ENCODE peak calls at places on chromosomes 16 and 17, in ten cellular contexts. H is lower leg skin, N is mammary epithelial cell, P is cardiac muscle cell, Q is SK-N-SH, R is uterus, O is tibial artery, V is ovary, L is heart right ventricle, A is spleen. U is an unnamed sample.

GRCh38 chr16:54591816-54592246 is 305.2 kb upstream of the IRX3 start:
- DNase-seq in H (no peak), Q (no peak), A (no peak), N (no peak), V (no peak), P (no peak), O (no peak), L (no peak), R (no peak), U (no peak)

GRCh38 chr17:45451131-45451530 is 18.5 kb upstream of the ARHGAP27 start:
- DNase-seq in N (no peak), O (no peak), A (peak), P (no peak), R (no peak), H (no peak), Q (peak), V (no peak), L (no peak), U (no peak)

GRCh38 chr16:50585331-50585776 is 37.2 kb downstream of the NKD1 start:
- DNase-seq in R (peak), Q (no peak), H (peak), A (no peak), V (peak), L (peak), N (no peak), O (peak), P (peak), U (no peak)

GRCh38 chr17:48472485-48473281 is 42.7 kb upstream of the SKAP1 start:
- DNase-seq in N (peak), V (no peak), P (peak), A (no peak), O (no peak), R (no peak), Q (no peak), L (no peak), H (no peak), U (no peak)

GRCh38 chr17:76740329-76741118 is 2.6 kb downstream of the MFSD11 start:
- DNase-seq in N (no peak), H (no peak), A (no peak), V (no peak), L (peak), O (no peak), Q (no peak), P (peak), R (no peak), U (peak)

GRCh38 chr17:6853764-6854442 is 22.4 kb upstream of the TEKT1 start:
- DNase-seq in R (no peak), Q (no peak), V (no peak), A (no peak), H (no peak), N (peak), P (no peak), L (no peak), O (no peak), U (no peak)

GRCh38 chr17:10875984-10876555 is 38.2 kb upstream of the PIRT start:
- DNase-seq in H (peak), N (peak), O (no peak), R (peak), P (peak), L (peak), A (no peak), Q (peak), V (peak), U (peak)

GRCh38 chr16:73047221-73047535 is 750 bp downstream of the ZFHX3 start:
- DNase-seq in R (no peak), O (no peak), N (no peak), P (peak), Q (no peak), V (no peak), A (no peak), L (no peak), H (no peak), U (peak)

GRCh38 chr17:82882715-82883446 is 43.1 kb upstream of the ZNF750 start:
- DNase-seq in V (no peak), L (no peak), O (no peak), A (peak), R (no peak), H (no peak), P (no peak), N (no peak), Q (no peak), U (no peak)

GRCh38 chr16:78227855-78228254 is 128.4 kb downstream of the WWOX start:
- DNase-seq in O (no peak), N (no peak), V (no peak), Q (peak), A (no peak), P (no peak), H (no peak), L (no peak), R (peak), U (no peak)

GRCh38 chr17:43829738-43830137 is 3.2 kb downstream of the MPP3 start:
- DNase-seq in Q (no peak), L (no peak), A (peak), P (no peak), N (no peak), R (no peak), V (no peak), O (no peak), H (no peak), U (no peak)

GRCh38 chr17:69761011-69761410 is 314.0 kb upstream of the KCNJ16 start:
- DNase-seq in P (no peak), H (no peak), Q (no peak), A (no peak), N (peak), L (no peak), O (no peak), R (no peak), V (no peak), U (no peak)

GRCh38 chr17:69913241-69914015 is 161.6 kb upstream of the KCNJ16 start:
- DNase-seq in N (no peak), R (no peak), H (no peak), L (no peak), Q (no peak), A (no peak), O (no peak), V (no peak), P (no peak), U (peak)

GRCh38 chr16:86775401-86775985 is 197.1 kb downstream of the FOXL1 start:
- DNase-seq in O (peak), A (no peak), R (no peak), L (no peak), N (no peak), V (no peak), P (no peak), H (no peak), Q (no peak), U (no peak)

GRCh38 chr16:17211797-17212196 is 259.0 kb downstream of the XYLT1 start:
- DNase-seq in O (no peak), R (no peak), P (no peak), Q (peak), A (no peak), N (no peak), L (no peak), H (no peak), V (no peak), U (no peak)

GRCh38 chr16:76518791-76519190 is 241.6 kb downstream of the CNTNAP4 start:
- DNase-seq in H (no peak), O (no peak), A (no peak), V (no peak), R (no peak), L (no peak), P (no peak), N (no peak), Q (no peak), U (no peak)

GRCh38 chr16:58197314-58198012 is 443 bp downstream of the CSNK2A2 start:
- DNase-seq in N (no peak), L (no peak), A (peak), H (no peak), O (no peak), Q (peak), V (peak), R (no peak), P (no peak), U (peak)

GRCh38 chr17:73792994-73793393 is 148.7 kb upstream of the SDK2 start:
- DNase-seq in A (no peak), Q (no peak), R (no peak), V (no peak), H (no peak), O (no peak), P (no peak), N (no peak), L (no peak), U (no peak)

GRCh38 chr17:66892286-66892685 is 57.4 kb downstream of the CACNG5 start:
- DNase-seq in A (no peak), V (no peak), H (no peak), P (peak), N (no peak), O (no peak), L (no peak), R (no peak), Q (no peak), U (no peak)

GRCh38 chr17:46818319-46818928 is at the start of gene WNT3:
- DNase-seq in H (peak), P (no peak), O (no peak), R (no peak), L (no peak), Q (peak), A (peak), V (no peak), N (no peak), U (peak)

GRCh38 chr17:78111727-78112507 is 16.6 kb downstream of the TMC6 start:
- DNase-seq in L (no peak), Q (no peak), V (peak), A (peak), N (no peak), R (peak), O (peak), P (no peak), H (no peak), U (no peak)

GRCh38 chr17:13078591-13078990 is 60.8 kb upstream of the ELAC2 start:
- DNase-seq in P (no peak), R (no peak), A (no peak), L (no peak), O (no peak), N (no peak), Q (no peak), H (no peak), V (no peak), U (no peak)

GRCh38 chr16:3751878-3752277 is 34.6 kb upstream of the TRAP1 start:
- DNase-seq in H (no peak), V (no peak), L (no peak), A (no peak), N (no peak), R (no peak), Q (no peak), P (no peak), O (peak), U (no peak)

GRCh38 chr17:83175551-83176271 is 96.3 kb downstream of the METRNL start:
- DNase-seq in P (no peak), N (no peak), R (no peak), A (no peak), L (no peak), Q (no peak), V (no peak), H (no peak), O (no peak), U (no peak)

GRCh38 chr17:78351449-78352006 is 8.3 kb downstream of the SOCS3 start:
- DNase-seq in V (peak), P (peak), L (peak), R (peak), H (peak), A (peak), N (peak), O (peak), Q (no peak), U (peak)

GRCh38 chr17:45270828-45271418 is 9.0 kb upstream of the SPATA32 start:
- DNase-seq in P (peak), V (no peak), Q (peak), A (peak), N (no peak), R (no peak), H (no peak), L (no peak), O (no peak), U (no peak)

GRCh38 chr17:16516594-16517018 is 24.6 kb upstream of the LRRC75A start:
- DNase-seq in P (peak), N (peak), Q (peak), H (no peak), R (peak), O (peak), L (peak), V (peak), A (no peak), U (peak)

GRCh38 chr16:89268987-89269735 is 51.7 kb downstream of the ZNF778 start:
- DNase-seq in V (peak), N (no peak), Q (no peak), O (peak), H (no peak), L (no peak), R (no peak), P (peak), A (no peak), U (peak)

GRCh38 chr16:65773319-65773874 is 593.1 kb upstream of the CDH5 start:
- DNase-seq in H (no peak), L (no peak), R (no peak), O (no peak), Q (no peak), P (no peak), A (no peak), N (no peak), V (no peak), U (no peak)

GRCh38 chr16:9042943-9043680 is 48.3 kb upstream of the HAPSTR1 start:
- DNase-seq in N (no peak), P (peak), H (peak), L (no peak), A (no peak), V (no peak), R (no peak), Q (no peak), O (no peak), U (peak)

GRCh38 chr16:31458073-31458834 is 1.0 kb upstream of the ARMC5 start:
- DNase-seq in V (peak), P (peak), O (peak), Q (peak), H (no peak), A (peak), R (no peak), L (peak), N (peak), U (peak)

GRCh38 chr16:61074324-61074723 is 961.9 kb downstream of the CDH8 start:
- DNase-seq in R (no peak), P (no peak), H (no peak), Q (no peak), A (no peak), N (no peak), V (no peak), O (no peak), L (no peak), U (no peak)

DNA sequence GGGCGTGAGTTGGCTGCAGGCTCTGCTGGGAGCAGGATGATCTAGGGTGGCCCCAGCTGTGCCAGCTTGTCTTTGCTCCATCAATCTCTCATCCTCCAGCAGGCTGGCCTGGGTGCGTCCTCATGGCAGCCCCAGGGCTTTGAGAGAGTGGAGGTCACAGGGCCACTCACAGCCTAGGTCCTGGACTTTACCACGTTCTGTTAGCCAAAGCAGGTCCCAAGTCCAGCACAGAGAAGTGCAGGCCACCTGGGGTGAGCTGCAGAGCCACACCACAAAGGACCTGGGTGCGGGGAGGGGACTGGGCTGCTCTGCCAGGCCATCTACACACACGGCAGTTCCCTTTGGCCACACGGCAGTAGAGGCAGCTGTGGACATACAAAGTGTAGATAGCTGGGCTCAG is 30.2 kb downstream of the SREBF1 start:
- DNase-seq in P (no peak), R (no peak), H (no peak), O (no peak), Q (no peak), N (no peak), L (no peak), V (no peak), A (no peak), U (no peak)
- H3K4me3 ChIP-seq in P (no peak), R (no peak), H (no peak), O (no peak), Q (no peak), N (no peak), L (no peak), V (no peak), A (no peak), U (no peak)

GRCh38 chr17:2267354-2267753 is 36.2 kb downstream of the SMG6 start:
- DNase-seq in H (no peak), V (no peak), Q (peak), O (no peak), P (peak), N (no peak), L (no peak), A (no peak), R (no peak), U (no peak)
- H3K4me3 ChIP-seq in H (no peak), V (no peak), Q (no peak), O (no peak), P (no peak), N (no peak), L (no peak), A (no peak), R (no peak), U (no peak)

GRCh38 chr16:23069844-23070243 is 79.4 kb downstream of the USP31 start:
- DNase-seq in R (no peak), H (no peak), N (no peak), P (no peak), V (no peak), L (no peak), A (no peak), O (no peak), Q (no peak), U (no peak)

GRCh38 chr16:23072084-23072599 is 77.1 kb downstream of the USP31 start:
- DNase-seq in A (no peak), R (peak), P (peak), L (peak), Q (peak), N (peak), H (peak), V (peak), O (peak), U (no peak)

GRCh38 chr16:23072769-23073549 is 76.3 kb downstream of the USP31 start:
- DNase-seq in A (no peak), P (peak), O (no peak), V (no peak), L (no peak), N (peak), Q (peak), H (no peak), R (no peak), U (no peak)

GRCh38 chr16:23074423-23074822 is 74.8 kb downstream of the USP31 start:
- DNase-seq in H (no peak), O (no peak), V (no peak), Q (no peak), N (no peak), P (no peak), A (no peak), L (peak), R (no peak), U (no peak)

GRCh38 chr16:23071202-23072083 is 77.8 kb downstream of the USP31 start:
- DNase-seq in P (peak), V (peak), O (no peak), R (no peak), A (no peak), L (peak), N (peak), Q (no peak), H (no peak), U (no peak)
- H3K4me3 ChIP-seq in P (no peak), V (no peak), O (peak), R (no peak), A (no peak), L (no peak), N (peak), Q (no peak), H (no peak), U (peak)

DNA sequence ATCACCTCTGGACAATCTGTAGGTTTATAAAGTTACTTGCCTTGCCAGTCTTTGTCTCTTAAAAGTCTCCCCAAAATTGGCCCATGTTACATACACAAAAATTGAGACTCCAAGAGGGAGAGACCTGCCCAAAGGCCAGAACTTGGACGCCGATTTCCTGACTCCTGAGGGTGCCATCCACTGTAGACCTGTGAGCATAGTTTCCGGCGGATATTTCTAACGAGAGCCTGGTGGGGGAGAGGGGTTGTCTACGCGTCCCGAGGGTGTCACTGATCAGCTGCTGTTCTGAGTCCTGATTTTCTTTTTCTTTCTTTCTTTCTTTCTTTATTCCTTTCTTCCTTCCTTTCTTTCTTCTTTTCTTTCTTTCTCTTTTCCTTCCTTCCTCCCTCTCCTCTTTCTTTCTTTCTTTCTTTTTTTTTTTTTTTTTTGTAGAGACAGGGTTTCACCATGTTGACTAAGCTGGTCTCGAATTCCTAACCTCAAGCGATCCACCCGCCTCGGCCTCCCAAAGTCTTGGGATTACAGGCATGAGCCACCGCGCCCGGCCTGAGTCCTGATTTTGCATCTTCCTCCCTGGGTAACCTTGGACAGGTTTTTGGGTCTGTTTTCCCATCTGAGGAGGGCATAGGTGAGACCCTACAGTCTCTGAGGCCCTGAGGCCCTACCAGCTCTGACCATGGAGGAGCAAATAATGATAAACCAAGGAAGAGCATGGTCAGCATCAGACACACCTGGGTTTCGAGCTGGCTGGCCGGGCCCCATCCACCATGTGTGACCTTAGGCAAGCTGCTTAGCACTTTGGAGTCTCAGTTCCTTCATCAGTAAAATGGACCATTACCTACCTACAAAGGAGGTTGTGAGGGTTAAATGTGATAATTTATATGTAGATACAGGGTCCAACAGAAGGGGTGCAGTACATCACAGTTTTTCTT is 959 bp upstream of the NCBP3 start:
- DNase-seq in L (no peak), P (no peak), R (no peak), Q (no peak), H (no peak), O (no peak), V (no peak), N (no peak), A (peak), U (no peak)
- H3K4me3 ChIP-seq in L (peak), P (no peak), R (no peak), Q (no peak), H (no peak), O (no peak), V (peak), N (no peak), A (no peak), U (peak)